ENCODE peak calls at places on chromosomes 2 and 18, in six cellular contexts. R is nephron progenitor cell, C is GM10248, Y is stromal cell of bone marrow, I is ELR, Q is upper lobe of left lung. T is an unnamed sample.
A peak's percentile ranks its signal among the peaks of the same experiment; 100 is the strongest.

GRCh38 chr2:144376926-144377325 is 143.0 kb downstream of the ZEB2 start:
- DNase-seq in Y (no peak), I (no peak), R (no peak), C (no peak), Q (no peak), T (no peak)

GRCh38 chr18:32760391-32760790 is 12.4 kb downstream of the KLHL14 start:
- DNase-seq in Q (no peak), R (no peak), Y (no peak), I (no peak), C (peak; percentile 64), T (no peak)

GRCh38 chr2:178819147-178819875 is 12.1 kb upstream of the TTN start:
- DNase-seq in R (no peak), C (no peak), I (peak; percentile 12), Q (no peak), Y (no peak), T (no peak)

GRCh38 chr2:29336741-29337340 is 221.6 kb downstream of the CLIP4 start:
- DNase-seq in Y (no peak), C (no peak), I (no peak), Q (no peak), R (no peak), T (no peak)

GRCh38 chr2:1796581-1796930 is 52.2 kb upstream of the PXDN start:
- DNase-seq in I (no peak), Q (no peak), R (no peak), C (no peak), Y (no peak), T (no peak)

GRCh38 chr2:105919826-105920225 is 175.1 kb downstream of the NCK2 start:
- DNase-seq in I (peak; percentile 46), R (peak; percentile 9), C (no peak), Y (peak; percentile 6), Q (no peak), T (peak; percentile 27)

GRCh38 chr18:59980052-59980668 is 80.4 kb downstream of the PMAIP1 start:
- DNase-seq in R (no peak), Y (no peak), I (no peak), Q (no peak), C (no peak), T (no peak)

GRCh38 chr2:219095406-219095940 is 34.8 kb upstream of the IHH start:
- DNase-seq in Y (no peak), Q (no peak), I (no peak), C (no peak), R (no peak), T (no peak)

GRCh38 chr2:233164967-233165366 is 86.5 kb upstream of the ATG16L1 start:
- DNase-seq in I (no peak), Y (no peak), Q (no peak), C (no peak), R (no peak), T (no peak)